ENCODE peak calls at places on chromosomes 11 and 22, in eight cellular contexts. M is ovary, O is heart left ventricle, B is breast epithelium, L is transverse colon, V is K562, W is suprapubic skin, P is endothelial cell of umbilical vein. U is an unnamed sample. For H3K36me3, the result is how much of the 10 kb centered on the place peaks cover.

GRCh38 chr11:98101329-98101728 is 919.4 kb upstream of the CNTN5 start:
- DNase-seq in P (no peak), W (no peak), O (no peak), B (no peak), M (no peak), L (no peak), V (no peak), U (no peak)

GRCh38 chr11:9092846-9093778 is 1.7 kb upstream of the SCUBE2 start:
- DNase-seq in O (no peak), M (no peak), W (no peak), L (no peak), P (peak), B (no peak), V (no peak), U (no peak)

GRCh38 chr11:61279934-61280656 is 15.0 kb downstream of the VWCE start:
- DNase-seq in V (no peak), M (no peak), P (no peak), O (no peak), L (no peak), B (no peak), W (no peak), U (no peak)

GRCh38 chr22:37020192-37020479 is 594 bp downstream of the MPST start:
- DNase-seq in W (no peak), M (no peak), B (no peak), O (no peak), P (peak), V (peak), L (peak), U (no peak)

GRCh38 chr11:1310772-1311468 is 1.5 kb upstream of the TOLLIP start:
- DNase-seq in O (no peak), B (no peak), V (no peak), W (peak), M (no peak), P (no peak), L (no peak), U (no peak)

GRCh38 chr22:29128891-29129643 is 56.2 kb downstream of the KREMEN1 start:
- DNase-seq in V (no peak), P (no peak), M (no peak), W (peak), L (no peak), B (no peak), O (no peak), U (no peak)

GRCh38 chr11:69167130-69167915 is 11.6 kb downstream of the SMIM38 start:
- DNase-seq in P (no peak), W (no peak), M (no peak), V (no peak), B (no peak), L (no peak), O (no peak), U (no peak)

GRCh38 chr11:32581556-32581955 is 2.1 kb upstream of the EIF3M start:
- DNase-seq in V (no peak), P (no peak), B (no peak), W (no peak), L (no peak), M (no peak), O (no peak), U (no peak)

GRCh38 chr11:58047818-58048217 is 17.1 kb downstream of the OR6Q1 start:
- DNase-seq in L (no peak), O (no peak), V (no peak), P (no peak), W (no peak), B (no peak), M (no peak), U (no peak)

GRCh38 chr22:19397729-19398094 is 33.8 kb downstream of the HIRA start:
- DNase-seq in B (no peak), O (no peak), P (no peak), L (no peak), M (no peak), W (no peak), V (no peak), U (no peak)
- H3K36me3 ChIP-seq in B (under half), O (under half), P (under half), L (under half), M (under half), W (half or more), V (half or more), U (under half)

DNA sequence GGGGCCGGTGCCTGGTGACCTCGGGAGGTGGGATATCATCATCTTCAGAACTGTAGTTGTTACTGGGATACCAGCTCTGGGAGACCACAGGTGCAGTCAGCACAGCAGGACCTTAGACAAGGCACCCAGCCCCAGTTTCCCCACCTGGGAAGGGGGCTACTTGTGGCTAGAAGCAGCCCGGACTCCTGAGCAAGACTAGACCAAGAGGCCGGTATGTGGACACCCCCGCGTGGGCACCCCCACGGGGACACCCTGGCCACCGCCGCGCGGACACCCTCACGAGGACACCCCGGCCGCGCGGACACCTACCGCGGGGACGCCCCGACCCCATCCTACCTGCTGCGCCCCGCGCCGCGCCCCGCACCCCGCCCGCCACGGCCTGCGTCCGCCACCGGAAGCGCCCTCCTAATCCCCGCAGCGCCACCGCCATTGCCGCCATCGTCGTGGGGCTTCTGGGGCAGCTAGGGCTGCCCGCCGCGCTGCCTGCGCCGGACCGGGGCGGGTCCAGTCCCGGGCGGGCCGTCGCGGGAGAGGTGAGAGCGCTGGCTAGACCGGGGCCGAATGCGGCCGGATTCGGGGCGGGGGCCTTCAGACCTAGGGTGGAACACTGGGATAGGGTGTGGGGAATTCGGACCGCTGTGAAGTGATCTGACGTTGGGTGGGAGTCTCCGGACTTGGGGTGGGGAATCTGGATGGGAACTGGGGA is at the start of the genes COMT and TXNRD2:
- DNase-seq in L (peak), P (peak), B (peak), V (peak), W (no peak), O (peak), M (peak), U (peak)
- TF ChIP-seq POLR2A in L (peak), P (peak), B (peak), V (no peak), W (peak), O (no peak), M (peak), U (peak)

GRCh38 chr11:119000906-119001305 is 3.0 kb downstream of the CENATAC start:
- DNase-seq in M (no peak), P (no peak), O (no peak), L (no peak), B (no peak), V (no peak), W (no peak), U (no peak)

GRCh38 chr11:119011476-119011875 is 6.7 kb downstream of the RPS25 start:
- DNase-seq in P (no peak), O (no peak), L (no peak), B (no peak), V (no peak), M (no peak), W (no peak), U (no peak)

DNA sequence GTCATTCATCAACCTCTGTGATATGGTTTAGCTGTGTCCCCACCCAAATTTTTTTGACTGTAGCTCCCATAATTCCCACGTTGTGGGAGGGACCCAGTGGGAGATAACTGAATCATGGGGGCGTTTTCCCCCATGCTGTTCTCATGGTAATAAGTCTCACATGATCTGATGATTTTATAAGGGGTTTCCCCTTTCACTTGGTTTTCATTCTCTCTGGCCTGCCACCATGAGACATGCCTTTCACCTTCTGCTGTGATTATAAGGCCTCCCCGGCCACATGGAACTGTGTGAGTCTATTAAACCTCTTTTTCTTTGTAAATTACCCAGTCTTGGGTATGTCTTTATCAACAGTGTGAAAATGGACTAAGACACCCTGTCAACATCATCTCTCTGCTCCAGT is 8.8 kb downstream of the CENATAC start:
- DNase-seq in W (no peak), B (no peak), M (no peak), L (no peak), V (no peak), O (no peak), P (no peak), U (no peak)
- H3K36me3 ChIP-seq in W (half or more), B (under half), M (under half), L (under half), V (under half), O (under half), P (under half), U (under half)

GRCh38 chr11:66282468-66283455 is 4.8 kb downstream of the CNIH2 start:
- DNase-seq in O (peak), V (peak), B (peak), L (peak), W (peak), M (peak), P (peak), U (peak)
- TF ChIP-seq POLR2A in O (no peak), V (peak), B (no peak), L (no peak), W (no peak), M (no peak), P (peak), U (no peak)

GRCh38 chr22:41522813-41523212 is 21.5 kb downstream of the POLR3H start:
- DNase-seq in L (no peak), O (no peak), V (no peak), B (no peak), W (peak), M (no peak), P (no peak), U (no peak)
- H3K36me3 ChIP-seq in L (under half), O (under half), V (half or more), B (under half), W (under half), M (under half), P (under half), U (half or more)

GRCh38 chr11:68036717-68037239 is 2.0 kb upstream of the TCIRG1 start:
- DNase-seq in L (peak), B (peak), M (no peak), O (peak), P (no peak), V (no peak), W (no peak), U (peak)
- TF ChIP-seq POLR2A in L (no peak), B (no peak), M (no peak), O (no peak), P (no peak), V (peak), W (no peak), U (no peak)

GRCh38 chr11:19122966-19123615 is 6.1 kb downstream of the ZDHHC13 start:
- DNase-seq in L (no peak), B (no peak), V (no peak), P (no peak), O (no peak), M (no peak), W (no peak), U (no peak)
- H3K36me3 ChIP-seq in L (under half), B (under half), V (under half), P (under half), O (under half), M (under half), W (under half), U (under half)

U was measured in adrenal gland.